ENCODE peak calls at places on chromosomes 2 and 18, in nine cellular contexts. Q is fibroblast of lung; Y is pancreas; A is adipocyte; O is CD8-positive, alpha-beta T cell; G is SJSA1; S is heart right ventricle; R is sigmoid colon; J is aorta. V is an unnamed sample. For H3K4me1, the result is how much of the 10 kb centered on the place peaks cover.

GRCh38 chr2:18749912-18750526 is 160.7 kb upstream of the NT5C1B start:
- DNase-seq in A (peak), J (peak), Q (peak), G (peak), O (no peak), R (peak), S (peak), Y (no peak), V (no peak)

GRCh38 chr2:151808258-151809072 is 19.8 kb downstream of the ARL5A start:
- DNase-seq in O (no peak), R (no peak), A (peak), Q (peak), J (no peak), Y (no peak), G (no peak), S (no peak), V (no peak)

GRCh38 chr2:43425659-43426058 is 170.2 kb downstream of the THADA start:
- DNase-seq in A (no peak), S (no peak), J (no peak), Q (no peak), R (no peak), Y (no peak), O (no peak), G (peak), V (no peak)

GRCh38 chr2:43226955-43227829 is 786 bp upstream of the ZFP36L2 start:
- DNase-seq in Y (peak), A (peak), G (peak), S (peak), R (peak), O (peak), J (peak), Q (peak), V (peak)

GRCh38 chr2:179264238-179265081 is at the start of gene SESTD1:
- DNase-seq in Q (peak), J (peak), S (peak), O (no peak), R (peak), Y (peak), A (peak), G (peak), V (peak)

GRCh38 chr2:236718207-236718992 is 148.8 kb downstream of the ACKR3 start:
- DNase-seq in R (no peak), G (no peak), Q (no peak), J (no peak), O (no peak), Y (no peak), S (no peak), A (no peak), V (no peak)

GRCh38 chr2:23607925-23608324 is 222.9 kb downstream of the KLHL29 start:
- DNase-seq in S (no peak), O (no peak), G (no peak), Q (no peak), R (no peak), J (no peak), Y (no peak), A (no peak), V (no peak)

GRCh38 chr2:10161961-10162441 is 39.5 kb downstream of the RRM2 start:
- DNase-seq in Q (no peak), S (no peak), Y (no peak), G (no peak), A (no peak), J (no peak), R (no peak), O (no peak), V (no peak)

GRCh38 chr2:205706769-205707375 is 24.6 kb downstream of the NRP2 start:
- DNase-seq in Q (peak), R (peak), J (no peak), S (peak), A (peak), Y (no peak), O (no peak), G (peak), V (peak)

GRCh38 chr2:121856358-121856757 is 100.9 kb downstream of the TSN start:
- DNase-seq in Q (no peak), J (no peak), Y (no peak), S (no peak), G (no peak), R (no peak), O (no peak), A (no peak), V (no peak)

GRCh38 chr18:59718108-59719057 is 21.2 kb upstream of the CCBE1 start:
- DNase-seq in J (no peak), S (no peak), G (peak), R (no peak), Y (no peak), O (no peak), Q (peak), A (peak), V (no peak)

GRCh38 chr2:109615637-109616144 is 1.5 kb downstream of the SOWAHC start:
- DNase-seq in A (no peak), O (no peak), G (no peak), S (no peak), Y (no peak), R (no peak), Q (no peak), J (no peak), V (no peak)

GRCh38 chr2:164717000-164717597 is 95.8 kb upstream of the GRB14 start:
- DNase-seq in Q (peak), J (no peak), S (no peak), O (no peak), Y (no peak), A (peak), R (no peak), G (no peak), V (no peak)

GRCh38 chr2:196453613-196454047 is 185.9 kb upstream of the CCDC150 start:
- DNase-seq in J (no peak), A (peak), S (peak), Q (peak), Y (no peak), R (no peak), O (no peak), G (peak), V (peak)

GRCh38 chr2:236086971-236087465 is 81.2 kb downstream of the GBX2 start:
- DNase-seq in R (no peak), S (no peak), Y (no peak), G (no peak), Q (no peak), J (peak), O (no peak), A (no peak), V (no peak)

GRCh38 chr2:215615829-215616226 is 180.0 kb upstream of the FN1 start:
- DNase-seq in R (no peak), J (no peak), Q (no peak), G (no peak), Y (no peak), O (no peak), A (no peak), S (no peak), V (no peak)

GRCh38 chr18:40824291-40824690 is 1130.7 kb upstream of the PIK3C3 start:
- DNase-seq in R (no peak), Q (no peak), J (no peak), S (no peak), Y (no peak), G (no peak), A (no peak), O (no peak), V (no peak)

GRCh38 chr18:40821596-40822243 is 1133.3 kb upstream of the PIK3C3 start:
- DNase-seq in G (no peak), O (no peak), Q (no peak), R (no peak), Y (no peak), J (no peak), S (no peak), A (no peak), V (no peak)
- H3K4me1 ChIP-seq in G (under half), O (under half), Q (under half), R (under half), Y (under half), J (under half), S (under half), A (under half), V (under half)

GRCh38 chr2:46308081-46308480 is 10.9 kb downstream of the EPAS1 start:
- DNase-seq in O (no peak), J (no peak), S (no peak), Y (no peak), A (no peak), G (no peak), R (no peak), Q (no peak), V (no peak)
- H3K4me1 ChIP-seq in O (under half), J (under half), S (half or more), Y (half or more), A (under half), G (under half), R (under half), Q (under half), V (under half)

DNA sequence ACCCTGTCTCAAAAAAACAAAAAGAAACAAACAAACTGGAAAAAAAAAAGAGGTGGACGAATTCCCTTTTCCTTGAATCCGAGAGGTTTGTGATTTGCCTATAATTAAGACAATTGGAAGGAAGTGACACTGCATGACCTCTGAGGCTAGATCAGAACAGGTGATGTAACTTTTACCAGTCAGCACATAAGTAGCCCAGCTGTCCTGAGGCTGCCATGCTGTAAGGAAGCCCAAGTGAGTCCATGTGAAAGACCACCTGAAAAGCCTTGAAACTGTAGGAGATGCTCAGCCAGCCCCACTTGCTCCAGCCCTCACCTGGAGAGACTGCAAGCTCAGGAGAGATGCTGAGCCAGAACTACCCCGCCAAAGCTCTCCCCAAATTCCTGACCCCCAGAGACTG is 166.8 kb downstream of the TGIF1 start:
- DNase-seq in O (no peak), J (no peak), Q (no peak), R (no peak), S (no peak), Y (no peak), G (no peak), A (no peak), V (no peak)
- H3K4me1 ChIP-seq in O (under half), J (under half), Q (under half), R (under half), S (under half), Y (under half), G (under half), A (under half), V (under half)

DNA sequence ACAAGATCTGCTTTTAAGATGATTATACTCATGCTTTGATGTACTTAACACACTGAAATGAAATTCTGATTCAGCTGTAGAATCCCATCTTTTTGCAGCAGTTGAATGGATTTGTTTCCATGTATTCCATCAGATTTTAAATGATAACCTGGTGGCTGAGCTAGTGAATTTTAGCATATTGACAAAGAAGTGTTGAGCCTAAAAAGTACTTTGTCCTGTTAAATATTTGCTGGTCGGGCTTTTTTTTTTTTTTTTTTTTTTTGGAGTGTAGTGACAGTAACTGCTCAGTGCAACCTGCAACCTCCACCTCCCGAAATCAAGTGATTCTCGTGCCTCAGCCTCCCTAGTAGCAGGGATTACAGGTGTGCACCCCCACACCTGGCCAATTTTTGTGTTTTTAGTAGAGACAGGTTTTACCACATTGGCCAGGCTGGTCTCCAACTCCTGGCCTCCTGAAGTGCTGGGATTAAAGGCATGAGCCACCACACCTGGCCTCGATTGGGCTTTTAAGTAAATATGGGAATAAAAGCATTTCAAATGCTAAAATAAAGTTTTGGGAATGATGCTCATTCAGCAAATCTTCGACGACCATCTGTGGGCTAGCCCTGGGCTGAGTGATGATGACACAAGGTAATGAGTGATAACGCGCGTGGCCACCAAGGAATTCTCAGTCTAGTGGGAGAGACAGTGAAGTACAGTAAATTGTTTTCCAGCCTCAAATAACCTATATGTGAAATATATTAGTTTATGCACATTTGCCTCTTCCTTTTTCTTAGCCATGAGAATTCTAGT is 2.2 kb downstream of the ELP2 start:
- DNase-seq in J (no peak), Q (no peak), A (no peak), R (no peak), Y (no peak), O (no peak), G (no peak), S (no peak), V (no peak)
- H3K4me1 ChIP-seq in J (under half), Q (under half), A (under half), R (under half), Y (under half), O (under half), G (under half), S (under half), V (under half)